ENCODE peak calls at places on chromosomes 5 and 9, in six cellular contexts. O is endothelial cell of umbilical vein, T is sigmoid colon, R is K562, P is breast epithelium, J is GM12891. I is an unnamed sample.

GRCh38 chr9:95242613-95243012 is 74.9 kb downstream of the FANCC start:
- DNase-seq in O (no peak), J (no peak), T (no peak), R (no peak), P (no peak), I (peak)

GRCh38 chr9:134413890-134414731 is 87.9 kb downstream of the RXRA start:
- DNase-seq in P (no peak), R (no peak), J (no peak), O (peak), T (peak), I (no peak)

GRCh38 chr9:21585756-21586752 is 103.9 kb upstream of the IFNE start:
- DNase-seq in O (no peak), J (no peak), R (no peak), P (no peak), T (no peak), I (no peak)

GRCh38 chr5:2686296-2686695 is 65.2 kb downstream of the IRX2 start:
- DNase-seq in J (no peak), O (no peak), P (no peak), T (no peak), R (no peak), I (no peak)

GRCh38 chr9:122941560-122942234 is 877 bp downstream of the RABGAP1 start:
- DNase-seq in P (no peak), O (peak), T (peak), R (no peak), J (no peak), I (no peak)

GRCh38 chr9:806285-807156 is 35.0 kb upstream of the DMRT1 start:
- DNase-seq in O (peak), R (peak), T (no peak), J (no peak), P (no peak), I (no peak)

GRCh38 chr9:71685394-71685793 is 82.9 kb downstream of the CEMIP2 start:
- DNase-seq in T (no peak), O (peak), J (no peak), R (no peak), P (no peak), I (no peak)

GRCh38 chr5:97618721-97619120 is 435.7 kb upstream of the RIOK2 start:
- DNase-seq in T (no peak), J (no peak), R (no peak), O (no peak), P (no peak), I (no peak)

GRCh38 chr5:82792001-82792615 is 285.1 kb downstream of the TMEM167A start:
- DNase-seq in R (no peak), P (no peak), T (no peak), O (no peak), J (no peak), I (no peak)

GRCh38 chr9:111897831-111898144 is 1.2 kb downstream of the UGCG start:
- DNase-seq in O (peak), J (peak), P (no peak), R (no peak), T (no peak), I (no peak)

GRCh38 chr5:113806823-113807222 is 293.3 kb downstream of the YTHDC2 start:
- DNase-seq in J (no peak), T (no peak), O (no peak), P (no peak), R (no peak), I (no peak)

GRCh38 chr9:124389146-124389939 is 25.9 kb downstream of the PSMB7 start:
- DNase-seq in O (no peak), J (no peak), P (no peak), R (no peak), T (no peak), I (no peak)

GRCh38 chr9:34568783-34569182 is 20.7 kb downstream of the CNTFR start:
- DNase-seq in O (no peak), T (no peak), J (no peak), R (no peak), P (no peak), I (no peak)

GRCh38 chr9:81650836-81651545 is 38.4 kb downstream of the TLE1 start:
- DNase-seq in J (no peak), P (no peak), R (no peak), O (no peak), T (no peak), I (no peak)

GRCh38 chr9:9817176-9817575 is 795.6 kb downstream of the PTPRD start:
- DNase-seq in P (no peak), O (no peak), J (no peak), R (no peak), T (no peak), I (no peak)

GRCh38 chr5:56496581-56497063 is 263.5 kb upstream of the ANKRD55 start:
- DNase-seq in J (no peak), P (no peak), O (peak), T (no peak), R (no peak), I (no peak)

GRCh38 chr5:139190125-139190524 is 8.0 kb downstream of the SIL1 start:
- DNase-seq in P (no peak), T (peak), R (no peak), O (no peak), J (no peak), I (no peak)

GRCh38 chr5:3382782-3383181 is 212.8 kb upstream of the IRX1 start:
- DNase-seq in P (no peak), J (no peak), T (no peak), O (no peak), R (no peak), I (peak)

GRCh38 chr5:180399391-180399790 is 46.3 kb upstream of the GFPT2 start:
- DNase-seq in T (no peak), R (peak), P (no peak), O (no peak), J (no peak), I (no peak)

GRCh38 chr9:126934441-126934840 is 19.9 kb downstream of the RALGPS1 start:
- DNase-seq in J (no peak), O (no peak), P (no peak), R (no peak), T (no peak), I (no peak)

GRCh38 chr5:178438746-178439260 is 151.4 kb downstream of the COL23A1 start:
- DNase-seq in R (no peak), P (no peak), J (no peak), T (peak), O (no peak), I (no peak)

GRCh38 chr9:115008536-115008935 is 78.1 kb upstream of the TNFSF8 start:
- DNase-seq in P (no peak), R (no peak), O (no peak), J (no peak), T (no peak), I (no peak)

GRCh38 chr5:16713386-16713928 is 96.7 kb upstream of the RETREG1 start:
- DNase-seq in O (peak), P (no peak), R (no peak), T (no peak), J (no peak), I (no peak)

GRCh38 chr9:27347889-27348288 is 50.9 kb upstream of the EQTN start:
- DNase-seq in P (no peak), O (no peak), J (no peak), T (no peak), R (no peak), I (no peak)

GRCh38 chr9:69829484-69829883 is 8.9 kb downstream of the CFAP95 start:
- DNase-seq in J (no peak), R (no peak), O (no peak), T (no peak), P (no peak), I (no peak)

GRCh38 chr5:37661227-37661920 is 178.5 kb downstream of the GDNF start:
- DNase-seq in T (no peak), R (no peak), P (no peak), J (no peak), O (no peak), I (no peak)

GRCh38 chr9:7164440-7165349 is 406.9 kb downstream of the KDM4C start:
- DNase-seq in R (no peak), P (no peak), T (no peak), O (no peak), J (no peak), I (no peak)

GRCh38 chr9:82957526-82958379 is 105.2 kb downstream of the RASEF start:
- DNase-seq in J (no peak), R (no peak), O (no peak), P (no peak), T (no peak), I (no peak)

GRCh38 chr9:26129216-26129615 is 451.0 kb upstream of the TUSC1 start:
- DNase-seq in P (no peak), O (no peak), R (no peak), J (no peak), T (no peak), I (no peak)

GRCh38 chr5:5313081-5313736 is 109.3 kb upstream of the ICE1 start:
- DNase-seq in P (no peak), J (no peak), O (no peak), R (no peak), T (no peak), I (no peak)

GRCh38 chr5:138948391-138949222 is 73.5 kb upstream of the LRRTM2 start:
- DNase-seq in T (peak), O (no peak), P (no peak), J (no peak), R (no peak), I (no peak)

GRCh38 chr5:124156408-124157027 is 589.9 kb downstream of the ZNF608 start:
- DNase-seq in P (no peak), R (no peak), J (no peak), T (no peak), O (peak), I (no peak)

GRCh38 chr9:117448066-117448465 is 33.2 kb upstream of the ASTN2 start:
- DNase-seq in J (no peak), O (no peak), R (no peak), P (no peak), T (no peak), I (no peak)

GRCh38 chr9:128062856-128063831 is 4.0 kb downstream of the NAIF1 start:
- DNase-seq in R (no peak), T (no peak), O (no peak), P (no peak), J (no peak), I (no peak)

DNA sequence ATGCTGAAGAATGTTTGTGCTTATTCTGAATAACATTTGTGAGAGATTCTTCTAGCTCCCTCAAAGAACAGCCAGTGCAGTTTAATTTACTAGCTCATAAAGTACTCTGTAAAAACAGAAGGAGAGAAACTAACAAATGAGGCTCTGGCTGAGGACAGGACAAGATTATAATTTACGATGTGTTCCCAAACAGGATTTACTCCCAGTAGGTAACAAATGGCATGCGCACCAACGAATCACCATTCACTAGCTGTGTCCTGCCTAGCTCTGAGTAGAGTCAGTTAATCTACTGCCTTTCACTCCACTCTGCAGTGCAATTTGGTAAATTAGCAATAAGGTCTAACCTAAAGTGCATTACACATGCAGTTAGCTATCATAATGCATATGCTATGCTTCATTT is 497.4 kb upstream of the CCNG1 start:
- DNase-seq in T (no peak), P (no peak), J (no peak), O (no peak), R (no peak), I (no peak)
- TF ChIP-seq POLR2AphosphoS5 in T (peak), P (no peak), J (no peak), O (no peak), R (no peak), I (no peak)

DNA sequence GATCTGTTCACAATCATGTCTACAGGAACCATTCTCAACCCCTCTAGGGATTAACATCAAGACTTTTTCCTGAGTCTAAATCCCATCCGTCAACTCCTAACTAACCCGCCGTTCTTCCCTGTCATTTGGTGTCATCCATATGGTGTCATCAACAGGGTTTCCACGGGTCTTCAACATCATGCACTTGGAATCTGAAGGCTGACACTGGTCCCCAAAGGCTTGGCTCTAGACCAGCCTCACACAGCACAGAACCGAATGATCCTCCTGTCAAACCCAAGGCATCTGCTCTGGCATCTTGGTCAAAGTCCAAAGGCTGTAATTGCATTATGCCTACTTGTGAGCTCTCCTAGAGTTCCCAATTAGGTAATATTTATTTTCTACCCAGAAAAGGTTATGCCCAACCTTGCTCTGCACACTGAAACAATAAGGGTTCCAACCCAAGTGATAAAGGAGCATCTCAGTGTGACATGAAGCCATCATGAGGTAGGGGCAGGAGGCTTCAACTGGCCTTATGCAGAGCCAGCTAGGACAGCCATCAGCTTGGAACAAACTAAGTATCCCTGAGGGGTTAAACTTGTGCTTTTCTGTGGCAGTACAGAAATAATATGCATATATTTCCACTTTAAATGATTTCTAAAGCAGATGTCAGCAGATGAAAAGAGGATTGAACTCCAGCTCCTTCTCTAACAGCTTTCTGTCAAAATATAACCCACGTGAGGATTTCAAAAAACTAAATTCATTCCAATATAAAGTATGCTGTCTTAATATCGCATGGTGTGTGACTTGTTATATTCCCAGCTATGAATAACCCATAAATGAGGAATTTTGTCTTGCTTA is 13.9 kb downstream of the ENC1 start:
- DNase-seq in P (no peak), R (no peak), J (no peak), T (no peak), O (no peak), I (no peak)
- TF ChIP-seq POLR2AphosphoS5 in P (no peak), R (no peak), J (peak), T (no peak), O (no peak), I (no peak)

DNA sequence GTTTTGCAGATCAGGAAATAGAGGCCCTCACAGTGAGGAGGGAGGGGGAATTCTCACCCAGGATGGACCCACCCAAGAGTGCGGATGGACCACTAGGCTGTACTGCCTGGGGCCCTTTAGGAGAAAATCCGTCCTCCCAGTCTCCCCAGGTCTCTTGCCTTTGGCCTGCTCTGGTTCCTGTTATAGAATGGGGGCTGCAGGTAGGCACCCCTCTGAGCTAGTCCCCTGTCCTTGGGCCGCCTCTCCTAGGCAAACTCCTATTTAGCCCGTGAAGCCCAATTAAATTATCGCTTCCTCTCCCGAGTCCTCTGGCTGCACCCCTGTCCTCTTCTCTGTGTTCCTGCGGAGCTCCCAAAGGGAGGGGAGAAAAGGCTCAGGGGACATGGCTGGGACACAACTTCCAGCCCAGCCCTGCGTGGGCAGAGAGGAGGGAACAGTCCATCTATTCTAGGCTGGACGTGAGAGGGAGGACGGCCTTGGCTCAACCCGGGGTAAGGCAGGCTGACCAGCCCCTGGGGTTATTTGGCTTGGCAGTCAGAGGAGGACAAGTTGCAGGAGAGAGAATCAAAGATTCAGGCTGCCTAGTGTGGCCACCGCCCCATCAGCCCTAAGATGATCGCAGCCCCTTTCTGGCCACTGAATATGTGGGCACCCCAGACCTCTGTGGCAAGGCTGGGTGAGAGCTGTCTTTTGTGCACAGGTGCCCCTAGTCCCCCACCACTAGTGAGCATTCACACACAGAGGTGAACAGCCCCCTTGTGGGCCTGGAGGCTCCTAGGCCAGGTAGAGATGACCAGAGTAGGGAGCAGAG is 134.2 kb downstream of the C9orf50 start:
- DNase-seq in O (no peak), R (no peak), T (peak), J (no peak), P (peak), I (no peak)
- TF ChIP-seq POLR2AphosphoS5 in O (no peak), R (no peak), T (peak), J (no peak), P (peak), I (no peak)

DNA sequence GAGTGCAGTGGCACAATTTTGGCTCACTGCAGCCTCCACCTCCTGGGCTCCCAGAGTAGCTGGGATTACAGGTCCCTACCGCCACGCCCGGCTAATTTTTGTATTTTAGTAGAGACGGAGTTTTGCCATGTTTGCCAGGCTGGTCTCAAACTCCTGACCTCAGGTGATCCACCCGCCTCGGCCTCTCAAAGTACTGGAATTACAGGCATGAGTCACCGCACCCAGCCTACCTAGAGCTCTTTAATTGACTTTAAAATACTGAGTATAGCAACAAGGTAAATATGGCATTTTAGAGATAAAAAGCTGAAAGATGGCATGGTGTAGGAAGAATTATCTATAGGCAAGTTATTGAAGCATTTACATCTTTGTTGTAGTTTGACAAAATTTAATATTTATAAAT is 21.0 kb downstream of the APC start:
- DNase-seq in R (no peak), J (no peak), O (no peak), T (no peak), P (no peak), I (no peak)
- TF ChIP-seq POLR2AphosphoS5 in R (no peak), J (no peak), O (no peak), T (no peak), P (no peak), I (no peak)

DNA sequence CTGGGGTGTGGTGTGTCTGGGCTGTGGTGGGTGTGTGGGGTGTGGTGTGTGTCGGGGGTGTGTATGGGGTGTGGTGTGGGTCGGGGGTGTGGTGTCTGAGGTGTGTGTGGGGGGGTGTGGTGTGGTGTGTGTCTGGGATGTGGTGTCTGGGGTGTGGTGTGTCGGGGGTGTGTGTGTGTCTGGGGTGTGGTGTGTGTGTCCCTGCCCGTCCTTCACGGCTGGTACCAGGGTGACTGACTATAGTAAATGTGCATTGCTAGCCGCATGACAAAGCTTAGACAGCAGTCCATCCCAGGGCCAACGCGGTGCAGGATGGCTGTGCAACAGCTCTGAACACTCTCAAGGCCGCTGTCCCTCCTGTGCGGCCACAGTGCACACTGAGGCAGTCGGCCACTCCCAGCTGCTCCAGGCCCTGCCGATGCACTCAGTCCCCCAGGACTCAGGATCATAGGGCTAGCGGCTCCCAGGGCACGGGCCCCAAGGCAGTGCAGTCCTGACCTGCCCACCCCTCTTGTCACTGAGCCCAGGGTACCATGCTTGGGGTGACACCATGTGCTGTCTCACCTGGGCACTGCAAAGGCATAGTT is 54.0 kb downstream of the SECISBP2 start:
- DNase-seq in P (no peak), J (no peak), O (no peak), T (no peak), R (no peak), I (no peak)
- TF ChIP-seq POLR2AphosphoS5 in P (no peak), J (no peak), O (no peak), T (no peak), R (no peak), I (no peak)

DNA sequence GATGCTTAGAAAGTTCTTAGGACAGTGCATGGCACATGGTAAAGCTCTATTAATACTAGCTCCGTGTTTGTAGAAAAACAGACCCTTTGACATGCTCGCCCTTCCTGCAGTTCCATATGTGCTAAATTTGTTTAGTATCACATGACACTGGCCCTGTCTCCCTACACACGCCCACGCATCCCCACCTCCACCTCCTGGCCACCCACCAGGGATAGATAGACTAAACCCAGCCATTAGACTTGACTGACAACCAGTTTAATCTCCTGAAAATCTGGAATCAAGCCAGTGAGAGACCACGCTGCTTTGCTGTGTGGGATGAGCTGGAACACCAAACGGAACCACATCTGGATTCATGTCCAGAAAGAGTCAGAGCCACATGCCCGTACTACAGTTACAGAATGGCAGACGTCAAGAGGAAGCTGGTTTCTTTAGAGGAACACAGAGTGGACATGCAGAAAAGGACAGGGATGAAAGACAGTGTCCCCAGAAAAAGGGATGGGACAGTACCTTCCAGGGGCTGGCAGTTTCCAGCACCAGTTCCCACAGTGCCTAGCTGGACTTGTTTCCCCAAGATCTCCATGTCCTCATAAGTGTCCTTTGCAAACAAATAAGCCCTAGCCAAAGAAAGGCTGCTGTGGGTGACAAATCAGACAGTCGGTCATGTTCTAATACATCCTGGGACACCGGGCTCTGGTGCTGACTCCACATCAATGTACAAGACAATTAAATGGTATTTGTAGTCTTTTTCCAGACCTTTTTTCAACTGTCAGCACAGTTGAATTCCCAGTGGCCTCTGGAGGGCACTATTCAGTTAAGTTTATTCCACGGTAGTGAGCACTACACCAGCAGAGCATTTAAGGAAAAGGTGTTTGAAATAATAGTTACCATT is 186.2 kb downstream of the PDZD2 start:
- DNase-seq in T (peak), J (no peak), R (peak), O (peak), P (no peak), I (no peak)
- TF ChIP-seq POLR2AphosphoS5 in T (no peak), J (no peak), R (no peak), O (no peak), P (no peak), I (no peak)

GRCh38 chr9:79300153-79300552 is 271.6 kb upstream of the TLE4 start:
- DNase-seq in R (no peak), T (no peak), J (no peak), P (no peak), O (no peak), I (no peak)
- TF ChIP-seq POLR2AphosphoS5 in R (no peak), T (no peak), J (no peak), P (no peak), O (no peak), I (no peak)